ENCODE peak calls at places on chromosome 5, in eight cellular contexts. I, X, K, L, U, D, N and O are unnamed samples.

GRCh38 chr5:71788794-71789193 is 69.7 kb downstream of the CARTPT start:
- DNase-seq in I (no peak), X (no peak), K (no peak), L (no peak), U (no peak), D (no peak), N (no peak), O (no peak)

GRCh38 chr5:166529200-166529599 is 1762.2 kb upstream of the WWC1 start:
- DNase-seq in I (no peak), X (no peak), K (no peak), L (no peak), U (no peak), D (no peak), N (no peak), O (no peak)

GRCh38 chr5:133108481-133108921 is 56.7 kb downstream of the HSPA4 start:
- DNase-seq in I (no peak), X (no peak), K (no peak), L (no peak), U (no peak), D (no peak), N (no peak), O (no peak)

GRCh38 chr5:84303315-84303714 is 81.4 kb downstream of the EDIL3 start:
- DNase-seq in I (no peak), X (no peak), K (no peak), L (no peak), U (no peak), D (no peak), N (peak), O (no peak)

GRCh38 chr5:120382813-120383212 is 81.3 kb upstream of the PRR16 start:
- DNase-seq in I (no peak), X (no peak), K (no peak), L (no peak), U (no peak), D (no peak), N (no peak), O (no peak)

GRCh38 chr5:124527220-124527991 is 219.0 kb downstream of the ZNF608 start:
- DNase-seq in I (no peak), X (no peak), K (no peak), L (no peak), U (no peak), D (no peak), N (peak), O (no peak)

GRCh38 chr5:69368458-69369368 is 607 bp downstream of the AK6 start:
- DNase-seq in I (no peak), X (no peak), K (peak), L (no peak), U (peak), D (no peak), N (peak), O (no peak)

GRCh38 chr5:177109810-177110209 is 23.1 kb downstream of the FGFR4 start:
- DNase-seq in I (no peak), X (no peak), K (no peak), L (no peak), U (no peak), D (no peak), N (no peak), O (no peak)

GRCh38 chr5:96763012-96763411 is 44.7 kb downstream of the ERAP1 start:
- DNase-seq in I (no peak), X (no peak), K (no peak), L (no peak), U (no peak), D (peak), N (no peak), O (no peak)

GRCh38 chr5:179114756-179115155 is 54.6 kb downstream of the ZNF354C start:
- DNase-seq in I (peak), X (peak), K (no peak), L (no peak), U (no peak), D (no peak), N (no peak), O (no peak)

GRCh38 chr5:80369521-80369920 is 38.3 kb upstream of the ZFYVE16 start:
- DNase-seq in I (no peak), X (no peak), K (no peak), L (no peak), U (no peak), D (no peak), N (no peak), O (no peak)

GRCh38 chr5:112156211-112156610 is 262.9 kb downstream of the EPB41L4A start:
- DNase-seq in I (no peak), X (no peak), K (no peak), L (no peak), U (no peak), D (no peak), N (no peak), O (no peak)

GRCh38 chr5:57841671-57842375 is 359.2 kb upstream of the ACTBL2 start:
- DNase-seq in I (no peak), X (peak), K (no peak), L (no peak), U (peak), D (no peak), N (peak), O (no peak)

GRCh38 chr5:71924980-71925379 is 182.3 kb upstream of the MAP1B start:
- DNase-seq in I (no peak), X (no peak), K (no peak), L (no peak), U (no peak), D (no peak), N (peak), O (no peak)

GRCh38 chr5:132176543-132176945 is 51.1 kb downstream of the P4HA2 start:
- DNase-seq in I (no peak), X (no peak), K (no peak), L (no peak), U (peak), D (no peak), N (no peak), O (no peak)

GRCh38 chr5:160685219-160685618 is 166.8 kb downstream of the ATP10B start:
- DNase-seq in I (no peak), X (no peak), K (no peak), L (no peak), U (peak), D (no peak), N (no peak), O (no peak)

GRCh38 chr5:167835146-167835545 is 456.3 kb upstream of the WWC1 start:
- DNase-seq in I (no peak), X (no peak), K (no peak), L (no peak), U (no peak), D (no peak), N (no peak), O (no peak)

GRCh38 chr5:761854-762685 is 22.5 kb downstream of the ZDHHC11B start:
- DNase-seq in I (peak), X (peak), K (peak), L (no peak), U (no peak), D (peak), N (no peak), O (peak)

GRCh38 chr5:100852988-100853449 is 50.1 kb downstream of the ST8SIA4 start:
- DNase-seq in I (no peak), X (no peak), K (peak), L (no peak), U (no peak), D (no peak), N (no peak), O (no peak)

GRCh38 chr5:93364386-93364785 is 216.6 kb downstream of the NR2F1-AS1 start:
- DNase-seq in I (no peak), X (no peak), K (no peak), L (no peak), U (no peak), D (no peak), N (no peak), O (no peak)

GRCh38 chr5:134857401-134857800 is 11.6 kb downstream of the C5orf24 start:
- DNase-seq in I (no peak), X (no peak), K (no peak), L (no peak), U (no peak), D (no peak), N (no peak), O (no peak)

GRCh38 chr5:142621227-142621626 is 64.7 kb downstream of the FGF1 start:
- DNase-seq in I (no peak), X (no peak), K (no peak), L (no peak), U (no peak), D (no peak), N (peak), O (no peak)

GRCh38 chr5:73603998-73604397 is 22.0 kb upstream of the ARHGEF28 start:
- DNase-seq in I (no peak), X (no peak), K (no peak), L (no peak), U (no peak), D (no peak), N (no peak), O (no peak)

GRCh38 chr5:119578937-119579336 is 50.4 kb upstream of the FAM170A start:
- DNase-seq in I (no peak), X (no peak), K (no peak), L (no peak), U (peak), D (peak), N (no peak), O (no peak)

DNA sequence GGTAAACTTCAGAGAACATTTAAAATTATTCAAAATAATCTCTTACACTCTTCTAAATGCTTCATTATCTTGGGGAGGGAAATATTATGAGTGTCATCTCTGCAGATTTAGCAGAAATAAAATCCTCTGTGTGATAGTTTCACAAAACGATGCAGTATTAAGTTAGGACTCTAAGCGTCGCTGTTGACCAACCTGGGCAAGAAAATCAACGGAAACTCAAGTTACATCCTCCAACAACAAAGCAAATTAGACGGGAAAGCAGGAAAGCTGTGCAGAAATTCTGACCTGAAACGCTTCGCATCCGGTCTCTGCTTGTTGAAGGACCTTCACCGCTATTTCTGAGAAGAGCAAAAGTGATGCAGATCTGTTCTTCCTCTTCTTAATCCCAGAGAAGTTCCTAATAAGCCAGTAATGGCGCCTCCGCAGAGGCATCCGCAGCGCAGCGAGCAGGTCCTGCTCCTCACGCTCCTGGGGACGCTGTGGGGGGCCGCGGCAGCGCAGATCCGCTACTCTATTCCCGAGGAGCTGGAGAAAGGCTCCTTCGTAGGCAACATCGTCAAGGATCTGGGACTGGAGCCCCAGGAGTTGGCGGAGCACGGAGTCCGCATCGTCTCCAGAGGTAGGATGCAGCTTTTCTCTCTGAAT is at the start of gene PCDHGA6:
- DNase-seq in I (no peak), X (no peak), K (no peak), L (no peak), U (peak), D (no peak), N (peak), O (no peak)
- TF ChIP-seq CTCF in I (no peak), X (no peak), K (peak), L (peak), U (peak), D (no peak), N (peak), O (no peak)

GRCh38 chr5:2574155-2574554 is 177.3 kb downstream of the IRX2 start:
- DNase-seq in I (no peak), X (no peak), K (no peak), L (no peak), U (no peak), D (no peak), N (no peak), O (no peak)

GRCh38 chr5:2566280-2566679 is 185.2 kb downstream of the IRX2 start:
- DNase-seq in I (no peak), X (no peak), K (no peak), L (no peak), U (no peak), D (no peak), N (no peak), O (no peak)

GRCh38 chr5:2565147-2565546 is 186.3 kb downstream of the IRX2 start:
- DNase-seq in I (no peak), X (no peak), K (no peak), L (no peak), U (no peak), D (no peak), N (no peak), O (no peak)

GRCh38 chr5:2569774-2570542 is 181.5 kb downstream of the IRX2 start:
- DNase-seq in I (no peak), X (no peak), K (no peak), L (no peak), U (no peak), D (no peak), N (no peak), O (no peak)

GRCh38 chr5:2569201-2569600 is 182.3 kb downstream of the IRX2 start:
- DNase-seq in I (no peak), X (no peak), K (no peak), L (no peak), U (no peak), D (no peak), N (no peak), O (no peak)
- TF ChIP-seq CTCF in I (no peak), X (no peak), K (no peak), L (no peak), U (no peak), D (no peak), N (no peak), O (no peak)

DNA sequence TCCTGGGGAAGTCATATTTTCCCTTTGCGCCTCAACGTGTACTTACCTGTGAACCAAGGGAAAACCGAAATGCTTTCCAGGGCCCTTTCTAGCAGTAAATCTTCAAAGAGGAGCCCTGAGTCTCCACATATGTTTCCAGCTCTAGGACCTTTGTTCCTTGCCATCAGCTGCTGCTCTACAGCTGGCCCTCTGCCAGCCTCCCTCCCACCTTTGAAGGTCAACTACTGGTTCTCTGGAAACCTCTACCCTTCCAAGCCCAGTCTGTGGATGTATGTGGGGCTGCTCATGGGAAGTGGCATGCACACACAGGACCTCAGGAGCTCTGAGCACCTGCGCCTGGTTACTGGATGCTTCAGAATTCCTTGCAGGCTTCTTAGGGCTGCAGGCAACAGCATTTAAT is 117.2 kb downstream of the PSD2 start:
- DNase-seq in I (no peak), X (no peak), K (no peak), L (no peak), U (no peak), D (peak), N (no peak), O (no peak)
- TF ChIP-seq CTCF in I (no peak), X (no peak), K (no peak), L (no peak), U (no peak), D (no peak), N (no peak), O (no peak)

GRCh38 chr5:25544652-25545249 is 900.0 kb upstream of the CDH10 start:
- DNase-seq in I (no peak), X (no peak), K (no peak), L (no peak), U (peak), D (peak), N (peak), O (peak)
- TF ChIP-seq CTCF in I (no peak), X (peak), K (peak), L (peak), U (peak), D (peak), N (peak), O (peak)

GRCh38 chr5:5104550-5104949 is 35.6 kb upstream of the ADAMTS16 start:
- DNase-seq in I (no peak), X (no peak), K (no peak), L (no peak), U (peak), D (no peak), N (no peak), O (no peak)
- TF ChIP-seq CTCF in I (no peak), X (no peak), K (no peak), L (no peak), U (peak), D (no peak), N (no peak), O (no peak)

GRCh38 chr5:156475831-156476551 is 149.0 kb downstream of the SGCD start:
- DNase-seq in I (no peak), X (no peak), K (no peak), L (peak), U (peak), D (no peak), N (peak), O (no peak)
- TF ChIP-seq CTCF in I (no peak), X (no peak), K (no peak), L (no peak), U (peak), D (no peak), N (no peak), O (no peak)

DNA sequence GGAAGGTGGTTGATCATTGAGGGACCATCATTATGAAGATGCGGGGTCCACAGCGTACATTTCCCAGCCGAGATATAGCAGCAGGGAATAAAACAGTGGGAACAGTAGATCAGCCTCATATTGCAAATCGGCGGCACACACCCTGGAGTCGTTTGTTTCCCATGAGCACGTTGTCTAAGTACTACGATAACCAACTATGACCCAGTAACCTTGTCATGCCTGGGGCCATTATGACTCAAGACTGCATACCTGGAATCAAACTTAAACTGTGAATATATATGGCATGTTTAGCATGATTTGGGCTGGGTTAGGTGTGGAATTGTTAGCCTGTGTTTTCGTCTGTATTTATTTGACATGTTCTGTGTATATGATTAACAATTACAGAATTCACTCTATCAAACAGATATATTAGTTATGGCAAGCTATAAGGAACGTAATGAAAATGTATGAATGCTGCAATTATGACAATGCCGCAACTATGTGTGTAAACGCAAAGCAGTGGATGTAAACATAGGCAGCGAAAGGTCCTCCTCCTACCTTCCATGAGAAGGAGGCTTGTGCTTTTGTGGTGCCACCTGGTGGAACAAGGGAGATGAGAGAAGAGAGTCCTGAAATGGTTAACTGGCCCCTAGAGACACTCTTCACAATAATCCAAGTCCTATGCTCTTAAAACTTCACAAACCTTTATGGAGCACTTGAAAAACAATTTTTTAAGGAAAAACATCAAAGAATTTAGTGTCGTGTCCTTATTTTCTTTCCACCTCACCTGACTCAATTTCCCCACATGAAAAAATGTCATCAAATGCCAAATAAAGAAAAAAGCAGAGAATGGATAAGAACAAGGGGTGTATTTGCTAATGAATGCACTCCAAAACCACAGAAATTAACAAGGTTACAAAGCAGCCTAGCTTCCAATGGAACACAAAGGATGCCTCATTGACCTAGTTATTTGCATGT is 47.1 kb downstream of the SEMA5A start:
- DNase-seq in I (no peak), X (no peak), K (no peak), L (no peak), U (peak), D (peak), N (peak), O (no peak)
- TF ChIP-seq CTCF in I (no peak), X (no peak), K (peak), L (peak), U (peak), D (peak), N (peak), O (no peak)

GRCh38 chr5:173055983-173056782 is at the start of gene CREBRF:
- DNase-seq in I (peak), X (peak), K (peak), L (peak), U (peak), D (peak), N (peak), O (peak)
- TF ChIP-seq CTCF in I (no peak), X (no peak), K (no peak), L (no peak), U (no peak), D (no peak), N (no peak), O (no peak)